ENCODE peak calls at places on chromosomes 1 and 21, in nine cellular contexts. T is tibial artery, N is WERI-Rb-1, B is ovary, O is prostate gland, E is endodermal cell, X is HCT116, U is heart left ventricle, W is neuronal stem cell. Z is an unnamed sample.

GRCh38 chr1:22114083-22115012 is 28.5 kb downstream of the WNT4 start:
- DNase-seq in O (no peak), T (no peak), U (no peak), N (peak), X (no peak), E (peak), B (peak), W (peak), Z (peak)

GRCh38 chr1:10612446-10613160 is 137.9 kb downstream of the PEX14 start:
- DNase-seq in N (no peak), U (no peak), W (no peak), T (no peak), E (peak), B (no peak), X (no peak), O (no peak), Z (no peak)

GRCh38 chr1:186102107-186102506 is 272.9 kb downstream of the TPR start:
- DNase-seq in U (no peak), W (no peak), B (no peak), E (no peak), X (no peak), O (no peak), N (no peak), T (no peak), Z (no peak)

GRCh38 chr1:213049232-213049631 is 1.8 kb upstream of the RPS6KC1 start:
- DNase-seq in O (no peak), W (no peak), U (no peak), X (no peak), E (no peak), T (no peak), B (no peak), N (no peak), Z (no peak)

GRCh38 chr1:231596337-231596791 is 30.2 kb upstream of the DISC1 start:
- DNase-seq in E (peak), N (no peak), T (no peak), W (no peak), X (no peak), O (no peak), B (no peak), U (no peak), Z (no peak)

GRCh38 chr1:153881764-153882163 is 41.0 kb downstream of the GATAD2B start:
- DNase-seq in U (no peak), E (no peak), O (no peak), T (no peak), W (no peak), N (no peak), X (no peak), B (no peak), Z (peak)

GRCh38 chr1:117641536-117641935 is 35.7 kb downstream of the TENT5C start:
- DNase-seq in W (no peak), O (no peak), T (no peak), X (no peak), U (no peak), N (no peak), E (no peak), B (no peak), Z (no peak)

GRCh38 chr1:243849089-243850012 is 692 bp downstream of the AKT3 start:
- DNase-seq in W (peak), T (peak), X (no peak), O (peak), B (peak), N (peak), U (peak), E (peak), Z (peak)

GRCh38 chr1:176766779-176767178 is 303.8 kb downstream of the PAPPA2 start:
- DNase-seq in U (no peak), E (no peak), W (no peak), B (no peak), O (no peak), N (no peak), T (no peak), X (no peak), Z (no peak)

GRCh38 chr1:113021430-113022085 is 51.4 kb upstream of the LRIG2 start:
- DNase-seq in X (no peak), E (no peak), O (peak), W (no peak), N (no peak), B (no peak), U (no peak), T (no peak), Z (peak)

GRCh38 chr1:241716915-241717651 is 65.0 kb downstream of the WDR64 start:
- DNase-seq in U (no peak), X (no peak), O (no peak), T (no peak), N (no peak), B (no peak), E (no peak), W (no peak), Z (no peak)

GRCh38 chr1:44294588-44295007 is 60.5 kb downstream of the ERI3 start:
- DNase-seq in B (peak), X (peak), U (peak), O (no peak), T (no peak), N (peak), E (peak), W (no peak), Z (peak)

GRCh38 chr1:61192666-61193325 is 110.4 kb downstream of the NFIA start:
- DNase-seq in B (no peak), W (no peak), N (no peak), U (no peak), X (no peak), O (no peak), E (no peak), T (no peak), Z (no peak)

GRCh38 chr1:159091547-159092397 is 15.2 kb upstream of the AIM2 start:
- DNase-seq in B (no peak), N (no peak), U (no peak), X (no peak), E (no peak), W (no peak), T (no peak), O (no peak), Z (no peak)

GRCh38 chr1:40712997-40713396 is 21.5 kb downstream of the NFYC start:
- DNase-seq in B (no peak), O (no peak), T (no peak), X (no peak), W (no peak), E (no peak), U (peak), N (no peak), Z (no peak)

GRCh38 chr1:42381424-42381673 is 757 bp downstream of the RIMKLA start:
- DNase-seq in W (no peak), B (no peak), N (no peak), U (no peak), E (no peak), X (no peak), T (no peak), O (no peak), Z (no peak)

GRCh38 chr1:237045278-237046016 is 3.5 kb downstream of the RYR2 start:
- DNase-seq in O (no peak), E (peak), N (no peak), X (no peak), B (no peak), W (no peak), U (no peak), T (no peak), Z (no peak)

GRCh38 chr1:226827458-226827857 is 43.0 kb upstream of the PSEN2 start:
- DNase-seq in O (no peak), B (peak), T (peak), X (no peak), W (no peak), U (peak), N (no peak), E (peak), Z (no peak)

GRCh38 chr1:6603424-6603850 is 768 bp upstream of the KLHL21 start:
- DNase-seq in W (peak), B (peak), T (peak), N (no peak), O (no peak), E (peak), X (no peak), U (peak), Z (peak)

GRCh38 chr1:42815938-42816599 is 853 bp upstream of the ERMAP start:
- DNase-seq in U (no peak), W (peak), T (no peak), O (no peak), B (peak), E (no peak), X (no peak), N (no peak), Z (peak)

GRCh38 chr1:28887418-28887834 is 26.9 kb upstream of the EPB41 start:
- DNase-seq in T (no peak), E (no peak), X (no peak), W (peak), O (no peak), B (peak), U (peak), N (no peak), Z (peak)

GRCh38 chr21:35974801-35975200 is 85.5 kb downstream of the SETD4 start:
- DNase-seq in U (no peak), W (no peak), O (peak), E (no peak), T (no peak), N (no peak), B (no peak), X (peak), Z (no peak)

GRCh38 chr1:29532741-29533140 is 296.4 kb downstream of the PTPRU start:
- DNase-seq in B (peak), T (peak), U (no peak), W (no peak), X (no peak), E (no peak), O (no peak), N (no peak), Z (peak)

GRCh38 chr1:15411593-15412487 is 2.2 kb downstream of the EFHD2 start:
- DNase-seq in O (no peak), B (peak), X (no peak), W (no peak), T (peak), N (no peak), E (peak), U (peak), Z (no peak)

GRCh38 chr1:20366766-20367602 is 76.3 kb downstream of the VWA5B1 start:
- DNase-seq in W (no peak), N (peak), T (no peak), O (no peak), E (peak), B (no peak), U (peak), X (no peak), Z (peak)

GRCh38 chr1:30399026-30399425 is 324.4 kb downstream of the MATN1 start:
- DNase-seq in O (no peak), B (no peak), W (no peak), T (peak), N (no peak), E (no peak), X (no peak), U (no peak), Z (no peak)

GRCh38 chr1:40392206-40392605 is 18.7 kb downstream of the SMAP2 start:
- DNase-seq in T (no peak), W (peak), E (peak), U (no peak), N (no peak), X (no peak), B (no peak), O (no peak), Z (no peak)

GRCh38 chr1:41810446-41810845 is 108.3 kb downstream of the HIVEP3 start:
- DNase-seq in N (no peak), O (no peak), E (peak), U (no peak), T (no peak), X (no peak), B (no peak), W (peak), Z (peak)

GRCh38 chr1:107057197-107058133 is 991 bp downstream of the PRMT6 start:
- DNase-seq in B (peak), X (no peak), N (peak), W (peak), E (peak), O (peak), T (peak), U (peak), Z (peak)

GRCh38 chr1:225933072-225933471 is 7.9 kb downstream of the LEFTY2 start:
- DNase-seq in W (no peak), U (no peak), O (no peak), X (no peak), N (no peak), E (no peak), B (no peak), T (no peak), Z (no peak)

GRCh38 chr1:79042117-79042516 is 35.6 kb upstream of the ADGRL4 start:
- DNase-seq in X (no peak), T (no peak), N (no peak), W (no peak), O (no peak), U (no peak), E (no peak), B (no peak), Z (no peak)

GRCh38 chr1:200550367-200550766 is 70.2 kb downstream of the KIF14 start:
- DNase-seq in W (no peak), X (no peak), O (no peak), T (no peak), U (no peak), B (no peak), N (no peak), E (no peak), Z (no peak)

GRCh38 chr1:170309389-170310013 is 163.7 kb downstream of the NTMT2 start:
- DNase-seq in X (no peak), E (peak), T (no peak), B (peak), W (no peak), O (no peak), N (no peak), U (peak), Z (peak)

GRCh38 chr1:203281033-203281432 is 24.3 kb upstream of the BTG2 start:
- DNase-seq in E (peak), B (no peak), O (no peak), W (no peak), X (no peak), N (peak), U (peak), T (peak), Z (peak)

GRCh38 chr1:66542314-66542713 is 8.4 kb downstream of the SGIP1 start:
- DNase-seq in W (no peak), X (no peak), B (no peak), E (no peak), U (no peak), T (no peak), N (no peak), O (no peak), Z (no peak)

GRCh38 chr1:10824821-10825540 is 28.5 kb upstream of the CASZ1 start:
- DNase-seq in B (no peak), T (no peak), X (peak), O (peak), N (no peak), E (peak), W (no peak), U (no peak), Z (no peak)

GRCh38 chr1:85584923-85585322 is 4.4 kb downstream of the CCN1 start:
- DNase-seq in T (no peak), W (no peak), E (no peak), X (no peak), N (no peak), U (no peak), B (no peak), O (no peak), Z (no peak)

GRCh38 chr1:200892546-200892945 is 2.2 kb upstream of the INAVA start:
- DNase-seq in E (peak), O (no peak), T (no peak), X (no peak), U (no peak), N (no peak), W (no peak), B (no peak), Z (no peak)

GRCh38 chr1:51661081-51661518 is 44.2 kb downstream of the OSBPL9 start:
- DNase-seq in N (no peak), U (no peak), O (no peak), W (no peak), T (no peak), B (no peak), E (no peak), X (no peak), Z (peak)

GRCh38 chr1:183844806-183845205 is 39.9 kb downstream of the RGL1 start:
- DNase-seq in U (no peak), T (no peak), N (no peak), X (no peak), B (no peak), W (no peak), E (no peak), O (no peak), Z (no peak)
- H3K27ac ChIP-seq in U (no peak), T (no peak), N (no peak), X (no peak), B (no peak), W (no peak), E (no peak), O (no peak), Z (peak)

DNA sequence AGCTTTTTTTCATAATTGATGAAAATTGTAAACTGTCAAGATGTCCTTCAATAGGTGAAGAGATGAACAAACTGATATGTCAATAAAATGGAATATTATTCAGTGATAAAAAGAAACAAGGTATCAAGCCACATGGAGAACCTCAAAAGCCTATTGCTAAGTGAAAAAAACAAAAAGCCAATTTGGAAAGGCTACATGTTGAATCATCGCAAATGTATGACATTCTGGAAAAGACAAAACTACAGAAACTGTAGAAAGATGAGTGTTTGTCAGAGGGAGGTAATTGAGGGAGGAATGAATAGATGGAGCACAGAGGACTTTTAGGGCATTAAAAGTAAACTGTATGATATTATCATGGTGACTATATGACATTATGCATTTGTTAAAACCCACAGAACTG is 34.5 kb upstream of the USP25 start:
- DNase-seq in E (no peak), W (no peak), U (no peak), X (no peak), T (no peak), B (no peak), O (no peak), N (no peak), Z (no peak)
- H3K27ac ChIP-seq in E (no peak), W (no peak), U (no peak), X (no peak), T (no peak), B (no peak), O (no peak), N (no peak), Z (no peak)

GRCh38 chr1:36351222-36351977 is 28.0 kb upstream of the EVA1B start:
- DNase-seq in X (peak), B (no peak), T (no peak), N (no peak), E (no peak), U (no peak), O (no peak), W (peak), Z (peak)
- H3K27ac ChIP-seq in X (peak), B (peak), T (peak), N (no peak), E (peak), U (no peak), O (peak), W (peak), Z (peak)

GRCh38 chr1:204407314-204407971 is 4.2 kb downstream of the PPP1R15B start:
- DNase-seq in O (no peak), X (no peak), E (no peak), T (no peak), U (no peak), B (no peak), W (no peak), N (no peak), Z (no peak)
- H3K27ac ChIP-seq in O (peak), X (no peak), E (no peak), T (peak), U (no peak), B (no peak), W (no peak), N (no peak), Z (no peak)

GRCh38 chr1:94300731-94301130 is 63.3 kb upstream of the ARHGAP29 start:
- DNase-seq in E (no peak), N (no peak), B (no peak), W (no peak), X (no peak), T (no peak), O (no peak), U (no peak), Z (no peak)
- H3K27ac ChIP-seq in E (no peak), N (no peak), B (no peak), W (peak), X (peak), T (peak), O (no peak), U (peak), Z (no peak)

DNA sequence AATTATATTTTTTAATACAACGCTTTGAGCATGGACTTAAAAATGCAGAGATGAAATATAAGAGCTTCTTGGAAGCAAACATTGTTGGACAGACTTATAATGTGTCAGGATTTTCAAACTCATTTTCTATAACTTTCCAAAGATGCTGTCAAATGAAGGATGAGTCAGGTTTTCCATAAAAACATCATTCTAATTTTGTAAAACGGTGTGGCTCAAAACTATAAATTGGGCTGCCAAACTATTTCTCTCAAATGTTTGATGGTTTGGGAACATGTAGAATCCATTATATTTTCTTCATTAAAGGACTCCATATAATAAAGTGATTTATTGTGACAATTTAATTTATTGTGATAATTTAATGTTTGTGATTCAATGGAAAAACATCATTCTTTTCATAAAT is 511.2 kb downstream of the USP25 start:
- DNase-seq in T (no peak), E (no peak), B (no peak), O (no peak), N (no peak), W (no peak), X (no peak), U (no peak), Z (no peak)
- H3K27ac ChIP-seq in T (peak), E (no peak), B (no peak), O (no peak), N (no peak), W (no peak), X (no peak), U (no peak), Z (no peak)

DNA sequence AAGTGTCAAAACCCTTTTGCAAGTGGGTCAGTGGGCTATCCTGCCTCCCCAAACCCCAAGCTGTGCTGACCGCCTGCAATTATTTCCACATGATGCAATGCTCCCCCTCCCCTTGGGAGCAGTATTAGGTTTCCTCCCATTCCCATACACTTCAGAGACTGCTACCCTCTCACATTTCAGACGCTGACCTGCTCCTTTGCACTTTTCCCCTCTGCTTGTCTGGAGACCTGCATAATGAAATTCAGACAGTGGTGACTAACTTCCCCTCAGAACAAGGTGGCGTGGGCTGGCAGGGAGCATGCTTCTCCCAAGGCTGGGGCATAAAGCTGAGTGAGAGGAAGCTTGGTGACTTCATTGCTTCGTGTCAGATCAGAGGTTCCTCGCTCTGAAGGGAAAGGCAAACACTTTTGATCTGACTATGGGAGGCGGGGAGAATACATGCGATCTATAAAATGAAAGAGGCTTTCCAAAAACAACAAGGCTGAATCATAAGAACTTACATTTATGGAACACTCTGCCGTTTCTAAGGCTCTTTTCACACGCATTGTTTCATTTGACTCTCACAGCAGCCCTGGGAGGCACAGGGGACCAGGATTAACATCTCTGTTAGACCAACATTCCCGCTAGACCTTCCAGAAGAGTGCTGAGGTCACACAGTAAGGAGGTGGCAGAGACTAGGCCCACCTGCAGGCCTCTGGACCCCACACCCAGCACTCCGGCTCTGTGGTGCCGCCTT is 27.5 kb upstream of the ROR1 start:
- DNase-seq in U (no peak), X (no peak), E (peak), W (no peak), O (no peak), N (no peak), T (no peak), B (no peak), Z (peak)
- H3K27ac ChIP-seq in U (no peak), X (no peak), E (peak), W (no peak), O (no peak), N (no peak), T (peak), B (no peak), Z (no peak)

DNA sequence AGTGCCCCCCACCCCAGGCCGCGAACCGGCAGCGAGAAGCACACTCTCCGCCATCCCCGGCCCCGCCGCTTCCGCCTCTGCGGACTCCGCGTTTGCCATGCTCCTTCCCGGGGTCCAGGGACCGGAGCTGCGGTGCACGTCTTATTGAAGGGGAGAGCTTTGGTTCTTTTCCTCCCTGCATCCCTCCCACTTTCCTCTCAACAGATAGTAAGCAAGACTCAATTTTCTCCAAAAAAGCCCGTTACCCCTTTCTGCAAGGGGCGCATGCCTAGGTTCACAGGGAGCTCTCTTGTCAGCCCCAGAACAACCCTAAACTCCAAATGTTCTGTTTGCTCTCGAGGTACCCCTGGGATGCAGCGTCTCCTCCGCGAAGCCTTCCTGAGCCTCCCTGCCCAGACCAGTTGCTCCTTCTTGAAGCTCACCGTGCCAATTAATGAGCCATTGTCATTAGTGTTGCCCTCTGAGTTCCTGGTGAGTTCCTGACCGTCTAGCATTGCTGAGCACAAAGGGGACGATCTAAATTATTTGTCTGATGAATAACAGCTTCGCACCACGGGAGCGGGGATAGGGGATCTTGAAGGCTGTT is 8.1 kb downstream of the FOXD3 start:
- DNase-seq in E (peak), B (no peak), W (no peak), O (no peak), U (no peak), N (no peak), X (no peak), T (no peak), Z (no peak)
- H3K27ac ChIP-seq in E (no peak), B (no peak), W (no peak), O (no peak), U (no peak), N (no peak), X (no peak), T (no peak), Z (no peak)